ENCODE peak calls at places on chromosome 15, in seven cellular contexts. F, N, I, K, C, V and O are unnamed samples.

GRCh38 chr15:46365612-46366011 is 730.8 kb downstream of the SQOR start:
- DNase-seq in F (no peak), N (no peak), I (no peak), K (no peak), C (no peak), V (no peak), O (peak; percentile 2)

GRCh38 chr15:39417351-39417750 is 163.5 kb upstream of the THBS1 start:
- DNase-seq in F (no peak), N (no peak), I (no peak), K (no peak), C (no peak), V (no peak), O (no peak)

GRCh38 chr15:71782447-71783165 is 27.7 kb upstream of the NR2E3 start:
- DNase-seq in F (no peak), N (no peak), I (no peak), K (no peak), C (no peak), V (no peak), O (no peak)

GRCh38 chr15:89860851-89861360 is 32.9 kb downstream of the AP3S2 start:
- DNase-seq in F (no peak), N (no peak), I (no peak), K (no peak), C (no peak), V (no peak), O (no peak)

GRCh38 chr15:80710635-80711553 is 15.8 kb downstream of the ABHD17C start:
- DNase-seq in F (no peak), N (no peak), I (no peak), K (no peak), C (no peak), V (peak; percentile 12), O (no peak)

GRCh38 chr15:55290361-55291057 is 896 bp upstream of the RAB27A start:
- DNase-seq in F (peak; percentile 66), N (peak; percentile 92), I (peak; percentile 96), K (no peak), C (peak; percentile 81), V (peak; percentile 88), O (peak; percentile 52)

GRCh38 chr15:95620934-95621579 is 709.4 kb upstream of the NR2F2 start:
- DNase-seq in F (no peak), N (no peak), I (no peak), K (no peak), C (no peak), V (peak; percentile 25), O (no peak)

GRCh38 chr15:70192490-70192889 is 94.8 kb upstream of the TLE3 start:
- DNase-seq in F (no peak), N (no peak), I (peak; percentile 31), K (no peak), C (no peak), V (no peak), O (no peak)

GRCh38 chr15:80694624-80695098 is 449 bp upstream of the ABHD17C start:
- DNase-seq in F (no peak), N (peak; percentile 69), I (peak; percentile 75), K (no peak), C (peak; percentile 36), V (peak; percentile 26), O (no peak)

GRCh38 chr15:33282226-33283020 is 28.3 kb upstream of the RYR3 start:
- DNase-seq in F (no peak), N (no peak), I (no peak), K (no peak), C (no peak), V (no peak), O (no peak)

GRCh38 chr15:69604050-69604378 is 151.4 kb downstream of the RPLP1 start:
- DNase-seq in F (no peak), N (no peak), I (peak; percentile 83), K (no peak), C (no peak), V (peak; percentile 28), O (no peak)

GRCh38 chr15:70777156-70777926 is 14.0 kb upstream of the UACA start:
- DNase-seq in F (no peak), N (no peak), I (no peak), K (no peak), C (no peak), V (peak; percentile 42), O (no peak)

DNA sequence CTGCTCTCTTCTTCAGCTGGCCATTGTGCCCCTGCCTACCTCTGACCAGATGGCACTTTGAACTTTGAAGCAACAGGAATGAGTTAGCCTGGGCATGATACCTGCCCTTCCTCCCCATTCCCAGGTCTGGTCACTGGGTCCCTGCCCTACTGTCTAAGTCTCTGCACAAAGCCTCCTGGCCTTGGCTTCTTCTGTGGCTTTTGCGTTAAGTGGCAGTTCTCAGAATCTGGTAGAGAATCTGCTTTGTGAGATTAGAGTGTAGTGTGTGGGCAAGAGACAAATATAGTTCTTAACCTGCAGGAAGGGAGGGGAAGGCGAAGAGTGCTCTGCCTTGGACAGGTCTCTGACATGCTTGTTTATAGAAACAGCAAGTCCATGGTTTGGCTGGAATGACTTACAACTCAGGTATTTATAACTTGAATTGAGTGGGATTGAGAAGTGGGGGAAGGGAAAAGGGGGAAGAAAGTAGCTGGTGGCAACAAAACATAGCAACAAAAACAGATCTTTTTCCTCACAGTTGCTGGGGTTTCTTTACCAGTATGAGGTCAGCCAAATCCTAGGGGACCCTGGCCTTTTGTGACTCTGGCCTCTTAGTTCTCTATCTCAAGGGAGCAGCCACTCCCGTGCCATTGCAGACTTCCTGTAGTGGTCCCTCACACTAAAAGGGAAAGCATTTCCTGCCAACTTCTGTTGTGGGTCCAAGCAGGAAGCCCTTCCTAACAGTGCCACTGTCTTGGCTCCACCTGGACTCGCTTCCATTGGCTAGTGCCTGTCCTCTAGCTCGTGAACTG is 16.7 kb downstream of the MAPKBP1 start:
- DNase-seq in F (no peak), N (no peak), I (no peak), K (no peak), C (no peak), V (peak; percentile 85), O (peak; percentile 74)
- H3K4me3 ChIP-seq in F (no peak overlapping the region), N (no peak overlapping the region), I (no peak overlapping the region), K (no peak overlapping the region), C (no peak overlapping the region), V (no peak overlapping the region), O (peak overlapping the region; percentile 12)

DNA sequence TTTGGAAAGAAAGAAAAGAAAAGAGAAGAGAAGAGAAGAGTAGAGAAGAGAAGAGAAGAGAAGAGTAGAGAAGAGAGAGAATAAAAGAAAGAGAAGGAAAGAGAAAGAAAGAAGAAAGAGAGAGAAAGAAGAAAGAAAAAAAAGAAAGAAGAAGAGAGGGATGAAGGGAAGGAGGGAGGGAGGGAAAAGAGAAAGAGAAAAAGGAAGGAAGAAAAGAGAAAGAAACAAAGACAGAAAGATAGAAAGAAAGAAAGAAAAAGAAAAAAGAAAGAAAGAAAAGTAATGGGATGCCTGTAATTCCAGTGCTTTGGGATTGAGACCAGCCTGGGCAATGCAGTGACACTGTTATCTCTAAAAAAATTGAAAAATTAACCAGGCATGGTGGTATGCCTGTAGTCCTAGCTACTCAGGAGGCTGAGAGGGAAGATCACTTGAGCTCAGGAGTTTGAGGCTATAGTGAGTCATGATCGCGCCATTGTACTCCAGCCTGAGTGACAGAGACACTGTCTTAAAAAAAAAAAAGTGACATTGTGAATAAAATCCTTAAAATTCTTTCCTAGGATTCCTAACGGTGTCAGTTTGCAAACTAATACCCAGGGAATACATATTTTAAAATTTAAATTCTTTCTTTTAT is 1.7 kb downstream of the RASL12 start:
- DNase-seq in F (no peak), N (no peak), I (no peak), K (no peak), C (no peak), V (no peak), O (no peak)
- H3K4me3 ChIP-seq in F (no peak overlapping the region), N (peak overlapping the region; percentile 69), I (peak overlapping the region; percentile 89), K (no peak overlapping the region), C (peak overlapping the region; percentile 59), V (no peak overlapping the region), O (no peak overlapping the region)

GRCh38 chr15:101676965-101677364 is 24.8 kb upstream of the TM2D3 start:
- DNase-seq in F (no peak), N (no peak), I (no peak), K (no peak), C (no peak), V (no peak), O (no peak)

GRCh38 chr15:101679861-101680260 is 27.7 kb upstream of the TM2D3 start:
- DNase-seq in F (no peak), N (no peak), I (no peak), K (no peak), C (no peak), V (no peak), O (no peak)

GRCh38 chr15:101675015-101675414 is 22.8 kb upstream of the TM2D3 start:
- DNase-seq in F (no peak), N (no peak), I (no peak), K (no peak), C (no peak), V (no peak), O (no peak)

GRCh38 chr15:101672298-101672697 is 20.1 kb upstream of the TM2D3 start:
- DNase-seq in F (no peak), N (peak; percentile 33), I (peak; percentile 67), K (no peak), C (no peak), V (no peak), O (no peak)

GRCh38 chr15:101675796-101676582 is 23.8 kb upstream of the TM2D3 start:
- DNase-seq in F (peak; percentile 15), N (no peak), I (peak; percentile 60), K (no peak), C (no peak), V (no peak), O (no peak)
- H3K4me3 ChIP-seq in F (no peak overlapping the region), N (no peak overlapping the region), I (no peak overlapping the region), K (no peak overlapping the region), C (no peak overlapping the region), V (no peak overlapping the region), O (no peak overlapping the region)

GRCh38 chr15:68096099-68096498 is 42.0 kb downstream of the PIAS1 start:
- DNase-seq in F (no peak), N (no peak), I (no peak), K (no peak), C (no peak), V (no peak), O (no peak)

GRCh38 chr15:68100194-68100593 is 46.1 kb downstream of the PIAS1 start:
- DNase-seq in F (no peak), N (no peak), I (no peak), K (no peak), C (no peak), V (no peak), O (no peak)

GRCh38 chr15:68103603-68104002 is 49.5 kb downstream of the PIAS1 start:
- DNase-seq in F (no peak), N (no peak), I (no peak), K (no peak), C (no peak), V (no peak), O (no peak)

GRCh38 chr15:68098465-68098864 is 44.4 kb downstream of the PIAS1 start:
- DNase-seq in F (no peak), N (no peak), I (no peak), K (no peak), C (no peak), V (no peak), O (no peak)
- H3K4me3 ChIP-seq in F (no peak overlapping the region), N (no peak overlapping the region), I (no peak overlapping the region), K (no peak overlapping the region), C (no peak overlapping the region), V (no peak overlapping the region), O (no peak overlapping the region)